ENCODE peak calls at places on chromosome 19, in nine cellular contexts. H, C, K, Q, L, S, J, V and F are unnamed samples.

GRCh38 chr19:10565028-10565566 is 713 bp downstream of the KRI1 start:
- DNase-seq in H (no peak), C (peak; percentile 49), K (no peak), Q (peak; percentile 66), L (peak; percentile 46), S (peak; percentile 73), J (no peak), V (no peak), F (no peak)

GRCh38 chr19:2820112-2820702 is 539 bp downstream of the ZNF554 start:
- DNase-seq in H (no peak), C (peak; percentile 10), K (no peak), Q (peak; percentile 25), L (no peak), S (no peak), J (no peak), V (no peak), F (no peak)

GRCh38 chr19:9808855-9809646 is 9.8 kb downstream of the FBXL12 start:
- DNase-seq in H (no peak), C (no peak), K (no peak), Q (no peak), L (peak; percentile 73), S (no peak), J (no peak), V (no peak), F (no peak)

GRCh38 chr19:1847684-1848398 is 442 bp downstream of the REXO1 start:
- DNase-seq in H (no peak), C (peak; percentile 80), K (no peak), Q (peak; percentile 62), L (no peak), S (no peak), J (no peak), V (no peak), F (no peak)

GRCh38 chr19:10388957-10389356 is 8.6 kb upstream of the TYK2 start:
- DNase-seq in H (no peak), C (peak; percentile 92), K (peak; percentile 70), Q (peak; percentile 90), L (peak; percentile 67), S (peak; percentile 94), J (peak; percentile 78), V (peak; percentile 72), F (peak; percentile 65)

GRCh38 chr19:55172741-55173140 is 6.3 kb upstream of the DNAAF3 start:
- DNase-seq in H (no peak), C (peak; percentile 18), K (no peak), Q (no peak), L (no peak), S (no peak), J (no peak), V (no peak), F (no peak)

GRCh38 chr19:41403181-41403970 is 5.8 kb downstream of the BCKDHA start:
- DNase-seq in H (no peak), C (no peak), K (no peak), Q (no peak), L (no peak), S (no peak), J (no peak), V (no peak), F (no peak)

GRCh38 chr19:35404879-35405622 is 34.2 kb downstream of the GPR42 start:
- DNase-seq in H (no peak), C (peak; percentile 1), K (no peak), Q (peak; percentile 67), L (no peak), S (no peak), J (no peak), V (no peak), F (no peak)

GRCh38 chr19:29404015-29404414 is 121.8 kb upstream of the VSTM2B start:
- DNase-seq in H (no peak), C (no peak), K (no peak), Q (no peak), L (no peak), S (no peak), J (no peak), V (no peak), F (no peak)

GRCh38 chr19:1066748-1067340 is at the start of gene ARHGAP45:
- DNase-seq in H (no peak), C (peak; percentile 25), K (no peak), Q (peak; percentile 90), L (peak; percentile 89), S (peak; percentile 73), J (peak; percentile 65), V (no peak), F (no peak)

GRCh38 chr19:4391701-4392543 is 8.4 kb downstream of the SH3GL1 start:
- DNase-seq in H (no peak), C (peak; percentile 100), K (no peak), Q (no peak), L (no peak), S (no peak), J (no peak), V (no peak), F (no peak)

GRCh38 chr19:18107235-18108083 is 9.9 kb downstream of the MAST3 start:
- DNase-seq in H (no peak), C (no peak), K (no peak), Q (no peak), L (no peak), S (no peak), J (no peak), V (no peak), F (no peak)